ENCODE peak calls at places on chromosomes 7 and 10, in eight cellular contexts. A is OCI-LY7; L is CD8-positive, alpha-beta T cell; N is tibial nerve; B is neural progenitor cell; I is activated B cell treated with CpG ODN at 0.5 μM for 24 hours; T is WTC11; J is PC-3. E is an unnamed sample.

GRCh38 chr7:152459724-152460251 is 24.0 kb upstream of the KMT2C start:
- DNase-seq in B (peak), A (peak), L (no peak), N (no peak), J (peak), T (no peak), I (no peak), E (peak)

GRCh38 chr7:18574235-18574540 is 78.6 kb downstream of the HDAC9 start:
- DNase-seq in B (no peak), A (no peak), I (no peak), J (no peak), L (no peak), N (no peak), T (no peak), E (no peak)

GRCh38 chr7:128932862-128933821 is 4.6 kb upstream of the IRF5 start:
- DNase-seq in I (no peak), N (peak), B (no peak), L (no peak), A (peak), T (no peak), J (no peak), E (no peak)

GRCh38 chr10:132942740-132943554 is 577 bp upstream of the CFAP46 start:
- DNase-seq in I (no peak), L (no peak), T (no peak), N (no peak), B (peak), J (no peak), A (no peak), E (no peak)

GRCh38 chr10:119807960-119808697 is 64.5 kb downstream of the MCMBP start:
- DNase-seq in T (no peak), I (no peak), J (no peak), L (no peak), A (no peak), B (no peak), N (no peak), E (no peak)

GRCh38 chr7:159328096-159328495 is 183.4 kb upstream of the VIPR2 start:
- DNase-seq in B (no peak), I (no peak), A (peak), J (no peak), L (no peak), N (no peak), T (no peak), E (no peak)

GRCh38 chr7:157397751-157398691 is 61.2 kb downstream of the DNAJB6 start:
- DNase-seq in N (no peak), I (no peak), L (no peak), A (peak), T (peak), J (peak), B (peak), E (peak)

GRCh38 chr7:96205665-96206064 is 116.2 kb downstream of the SLC25A13 start:
- DNase-seq in L (no peak), B (no peak), J (no peak), N (no peak), I (no peak), T (no peak), A (no peak), E (no peak)

GRCh38 chr7:48147078-48147591 is 24.1 kb upstream of the ABCA13 start:
- DNase-seq in I (no peak), L (no peak), J (peak), N (no peak), T (no peak), B (no peak), A (no peak), E (no peak)

GRCh38 chr10:71398991-71399375 is 2.3 kb downstream of the CDH23 start:
- DNase-seq in J (no peak), N (no peak), T (no peak), I (no peak), L (no peak), A (no peak), B (no peak), E (no peak)

DNA sequence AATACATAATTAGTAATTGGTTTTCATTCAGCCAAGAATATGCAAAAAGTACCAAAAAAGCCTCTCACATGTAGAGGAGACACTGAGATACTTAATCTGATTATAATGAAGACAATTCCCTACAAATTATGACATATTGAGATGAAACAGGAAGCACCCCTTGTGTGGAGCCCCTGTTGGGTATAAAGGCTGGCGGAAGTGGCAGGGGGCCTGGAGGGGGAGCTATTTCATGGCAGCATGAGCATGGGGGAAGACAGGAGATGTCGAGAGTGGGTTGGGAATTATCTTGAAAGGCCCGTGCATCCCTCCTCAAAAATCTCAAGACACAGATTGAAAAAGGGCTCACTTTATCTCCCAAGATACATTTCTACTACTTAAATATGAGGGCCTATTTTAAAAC is 96.9 kb downstream of the PIP4K2A start:
- DNase-seq in L (no peak), J (no peak), I (no peak), T (no peak), B (no peak), A (peak), N (no peak), E (no peak)
- TF ChIP-seq CTCF in L (no peak), J (no peak), I (no peak), T (no peak), B (peak), A (peak), N (no peak), E (no peak)

DNA sequence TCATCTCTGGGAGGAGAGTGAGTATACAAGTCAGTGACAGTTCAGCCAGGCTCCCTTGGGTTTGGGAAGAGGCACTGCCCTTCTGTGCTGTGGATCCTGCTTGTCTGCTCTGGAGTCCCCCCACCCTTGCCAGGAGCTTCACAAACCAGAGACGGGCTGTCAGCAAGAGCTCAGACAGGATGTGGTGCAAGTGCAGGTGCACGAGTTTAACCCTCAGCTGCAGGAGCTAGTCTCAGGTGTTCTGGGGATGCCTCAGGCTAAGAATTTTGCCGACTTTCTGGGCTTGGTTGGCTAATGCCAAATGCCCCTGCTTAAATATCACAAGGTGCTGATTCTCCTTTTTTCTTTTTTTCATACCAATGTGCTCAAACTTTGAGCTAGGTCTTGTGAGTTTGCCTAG is 22.3 kb downstream of the ZNF783 start:
- DNase-seq in B (no peak), A (peak), N (no peak), L (peak), T (no peak), I (no peak), J (no peak), E (no peak)
- TF ChIP-seq CTCF in B (no peak), A (no peak), N (no peak), L (no peak), T (no peak), I (no peak), J (no peak), E (no peak)

GRCh38 chr7:25395976-25396375 is 167.7 kb upstream of the NPVF start:
- DNase-seq in A (no peak), T (peak), N (no peak), L (no peak), B (no peak), I (no peak), J (no peak), E (no peak)
- TF ChIP-seq CTCF in A (no peak), T (no peak), N (no peak), L (no peak), B (no peak), I (no peak), J (no peak), E (no peak)

DNA sequence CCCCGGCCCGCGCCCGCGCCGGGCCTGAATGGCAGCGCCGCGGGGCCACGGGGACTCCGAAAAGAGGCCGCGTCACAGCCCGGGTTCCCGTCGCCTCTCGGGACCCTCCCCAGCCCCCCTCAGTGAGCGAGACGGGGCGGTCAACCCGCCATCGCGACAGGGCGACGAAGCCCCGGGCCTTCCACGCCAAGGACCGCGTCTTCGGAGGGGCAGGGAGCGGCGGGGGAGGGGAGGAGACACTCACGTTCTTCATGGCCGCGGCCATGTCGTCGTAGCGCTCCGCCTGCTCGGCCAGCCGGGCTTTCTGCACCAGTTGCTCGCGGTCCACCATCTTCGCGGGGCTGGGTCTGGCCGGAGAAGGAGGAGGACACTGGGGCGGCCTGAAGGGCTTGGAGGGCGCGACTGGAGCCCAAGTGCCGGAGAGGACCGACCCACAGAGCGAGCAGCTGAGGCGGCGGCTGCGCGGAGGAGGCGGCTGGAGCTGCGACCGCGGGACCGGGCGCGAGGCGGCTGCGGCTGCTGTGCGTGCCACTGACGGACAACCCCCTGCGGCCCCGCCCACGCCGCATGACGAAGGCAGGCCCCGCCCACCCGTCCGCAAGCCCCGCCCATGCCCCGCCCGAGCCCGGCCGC is at the start of gene YWHAG:
- DNase-seq in N (peak), L (no peak), I (peak), A (peak), T (peak), J (peak), B (peak), E (peak)
- TF ChIP-seq CTCF in N (no peak), L (no peak), I (no peak), A (no peak), T (no peak), J (no peak), B (no peak), E (no peak)

GRCh38 chr10:127525686-127526085 is 23.4 kb upstream of the NPS start:
- DNase-seq in I (no peak), L (no peak), N (no peak), T (no peak), J (no peak), A (no peak), B (no peak), E (no peak)

GRCh38 chr10:127524869-127525268 is 24.2 kb upstream of the NPS start:
- DNase-seq in T (no peak), I (no peak), B (no peak), J (peak), A (no peak), L (no peak), N (no peak), E (no peak)

GRCh38 chr10:127527320-127527719 is 21.8 kb upstream of the NPS start:
- DNase-seq in L (no peak), J (no peak), I (no peak), B (no peak), T (no peak), N (no peak), A (no peak), E (no peak)

GRCh38 chr10:127522298-127522697 is 26.8 kb upstream of the NPS start:
- DNase-seq in T (no peak), L (no peak), N (no peak), B (no peak), A (no peak), I (no peak), J (no peak), E (no peak)

GRCh38 chr10:127524229-127524628 is 24.9 kb upstream of the NPS start:
- DNase-seq in L (no peak), J (no peak), A (no peak), T (no peak), N (no peak), B (peak), I (no peak), E (no peak)
- TF ChIP-seq CTCF in L (no peak), J (peak), A (no peak), T (no peak), N (no peak), B (peak), I (no peak), E (peak)

GRCh38 chr10:102118867-102119266 is 1.3 kb downstream of the LDB1 start:
- DNase-seq in B (peak), T (no peak), A (peak), L (no peak), J (no peak), I (peak), N (no peak), E (no peak)

GRCh38 chr10:102119417-102120141 is 589 bp downstream of the LDB1 start:
- DNase-seq in J (peak), L (no peak), A (peak), N (peak), T (peak), I (peak), B (peak), E (no peak)

GRCh38 chr10:102114861-102115618 is 5.1 kb downstream of the LDB1 start:
- DNase-seq in J (peak), I (peak), T (peak), A (peak), L (peak), N (peak), B (peak), E (peak)

GRCh38 chr10:102115775-102116174 is 4.4 kb downstream of the LDB1 start:
- DNase-seq in B (no peak), T (no peak), A (peak), I (no peak), L (no peak), N (no peak), J (no peak), E (no peak)

DNA sequence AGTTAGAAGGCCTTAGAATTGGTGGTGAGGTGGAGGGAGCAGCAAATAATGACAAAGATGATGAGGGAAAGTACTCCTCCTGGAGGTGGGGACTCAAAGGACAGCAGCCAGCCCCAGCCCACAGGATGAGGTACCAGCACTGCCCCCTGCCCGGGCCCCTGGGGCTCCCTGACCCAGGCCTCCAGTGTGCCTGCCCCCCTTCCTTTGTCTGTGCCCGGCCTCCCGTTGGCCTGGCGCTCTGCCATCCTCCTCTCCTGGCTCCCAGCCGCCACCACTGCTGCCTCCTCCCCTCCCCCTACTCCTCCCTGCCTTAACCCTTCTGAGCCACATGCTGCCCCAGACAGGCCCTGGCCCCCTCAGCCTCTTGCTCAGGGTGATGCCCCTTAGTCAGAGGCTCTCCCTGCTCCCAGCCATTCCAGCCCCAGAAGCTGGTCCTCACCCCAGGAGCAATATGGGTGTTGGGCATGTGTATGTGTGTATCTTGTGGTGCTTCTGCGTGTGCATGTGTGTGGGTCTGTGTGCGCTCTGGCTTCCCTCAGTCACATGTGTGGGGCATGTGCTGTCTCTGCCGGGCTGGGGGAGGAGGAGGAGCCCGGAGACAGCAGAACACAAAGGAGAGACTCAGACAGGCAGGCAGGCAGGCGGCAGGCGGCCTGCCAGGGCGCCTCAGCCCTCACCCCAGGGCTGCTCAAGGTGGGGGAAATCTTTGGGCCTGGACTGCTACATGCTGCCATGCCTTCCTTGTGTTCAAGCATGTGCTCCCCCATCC is 2.6 kb downstream of the LDB1 start:
- DNase-seq in L (peak), I (peak), T (peak), J (no peak), N (peak), B (peak), A (peak), E (peak)
- TF ChIP-seq CTCF in L (no peak), I (no peak), T (no peak), J (peak), N (no peak), B (peak), A (peak), E (peak)

E was measured in glutamatergic neuron.